ENCODE peak calls at places on chromosomes 13 and 19, in four cellular contexts. One of them, this sample, is unnamed.

GRCh38 chr13:30880756-30881155 is 25.3 kb upstream of the MEDAG start:
- DNase-seq in sigmoid colon: no peak
- DNase-seq in iPS DF 6.9: no peak
- DNase-seq in adrenal gland: peak; percentile 71
- DNase-seq in this sample: no peak

GRCh38 chr13:49635599-49636433 is 7.5 kb downstream of the ARL11 start:
- DNase-seq in sigmoid colon: no peak
- DNase-seq in iPS DF 6.9: no peak
- DNase-seq in adrenal gland: peak; percentile 79
- DNase-seq in this sample: no peak

GRCh38 chr13:46831588-46832194 is 34.7 kb upstream of the ESD start:
- DNase-seq in sigmoid colon: no peak
- DNase-seq in iPS DF 6.9: peak; percentile 18
- DNase-seq in adrenal gland: peak; percentile 58
- DNase-seq in this sample: peak; percentile 20

GRCh38 chr19:29662604-29663404 is 2.5 kb upstream of the PLEKHF1 start:
- DNase-seq in sigmoid colon: peak; percentile 89
- DNase-seq in iPS DF 6.9: no peak
- DNase-seq in adrenal gland: peak; percentile 72
- DNase-seq in this sample: peak; percentile 52

GRCh38 chr13:49240017-49240416 is 7.7 kb upstream of the CDADC1 start:
- DNase-seq in sigmoid colon: no peak
- DNase-seq in iPS DF 6.9: no peak
- DNase-seq in adrenal gland: no peak
- DNase-seq in this sample: no peak

GRCh38 chr19:48117515-48118330 is 7.1 kb upstream of the PLA2G4C start:
- DNase-seq in sigmoid colon: no peak
- DNase-seq in iPS DF 6.9: no peak
- DNase-seq in adrenal gland: no peak
- DNase-seq in this sample: no peak

GRCh38 chr13:58376349-58376748 is 744.8 kb downstream of the PCDH17 start:
- DNase-seq in sigmoid colon: no peak
- DNase-seq in iPS DF 6.9: no peak
- DNase-seq in adrenal gland: no peak
- DNase-seq in this sample: no peak

GRCh38 chr13:31499274-31499673 is 240.1 kb upstream of the RXFP2 start:
- DNase-seq in sigmoid colon: no peak
- DNase-seq in iPS DF 6.9: no peak
- DNase-seq in adrenal gland: no peak
- DNase-seq in this sample: no peak

GRCh38 chr19:2722541-2723344 is 1.6 kb upstream of the DIRAS1 start:
- DNase-seq in sigmoid colon: peak; percentile 86
- DNase-seq in iPS DF 6.9: no peak
- DNase-seq in adrenal gland: peak; percentile 94
- DNase-seq in this sample: peak; percentile 35

GRCh38 chr13:97781891-97782305 is 171.6 kb upstream of the IPO5 start:
- DNase-seq in sigmoid colon: no peak
- DNase-seq in iPS DF 6.9: no peak
- DNase-seq in adrenal gland: no peak
- DNase-seq in this sample: no peak

GRCh38 chr13:74819549-74819948 is 662.4 kb downstream of the TBC1D4 start:
- DNase-seq in sigmoid colon: no peak
- DNase-seq in iPS DF 6.9: no peak
- DNase-seq in adrenal gland: no peak
- DNase-seq in this sample: no peak

GRCh38 chr19:11324079-11324661 is 15.3 kb downstream of the RAB3D start:
- DNase-seq in sigmoid colon: peak; percentile 92
- DNase-seq in iPS DF 6.9: no peak
- DNase-seq in adrenal gland: peak; percentile 89
- DNase-seq in this sample: peak; percentile 81

GRCh38 chr19:5718579-5719273 is 1.2 kb downstream of the LONP1 start:
- DNase-seq in sigmoid colon: no peak
- DNase-seq in iPS DF 6.9: no peak
- DNase-seq in adrenal gland: peak; percentile 88
- DNase-seq in this sample: no peak

GRCh38 chr19:46515879-46516350 is 20.2 kb upstream of the PNMA8B start:
- DNase-seq in sigmoid colon: no peak
- DNase-seq in iPS DF 6.9: no peak
- DNase-seq in adrenal gland: no peak
- DNase-seq in this sample: no peak

GRCh38 chr13:32256243-32256642 is 58.9 kb downstream of the ZAR1L start:
- DNase-seq in sigmoid colon: no peak
- DNase-seq in iPS DF 6.9: no peak
- DNase-seq in adrenal gland: no peak
- DNase-seq in this sample: no peak

GRCh38 chr19:41025411-41025810 is 34.3 kb downstream of the CYP2B6 start:
- DNase-seq in sigmoid colon: no peak
- DNase-seq in iPS DF 6.9: no peak
- DNase-seq in adrenal gland: peak; percentile 4
- DNase-seq in this sample: no peak

GRCh38 chr19:10433131-10433536 is 12.8 kb downstream of the PDE4A start:
- DNase-seq in sigmoid colon: no peak
- DNase-seq in iPS DF 6.9: no peak
- DNase-seq in adrenal gland: no peak
- DNase-seq in this sample: no peak

GRCh38 chr13:21670006-21670882 is 629 bp upstream of the FGF9 start:
- DNase-seq in sigmoid colon: peak; percentile 74
- DNase-seq in iPS DF 6.9: no peak
- DNase-seq in adrenal gland: peak; percentile 68
- DNase-seq in this sample: peak; percentile 66

GRCh38 chr13:71395053-71395452 is 472.0 kb downstream of the DACH1 start:
- DNase-seq in sigmoid colon: no peak
- DNase-seq in iPS DF 6.9: no peak
- DNase-seq in adrenal gland: no peak
- DNase-seq in this sample: no peak

GRCh38 chr13:37134411-37135041 is 29.1 kb upstream of the CSNK1A1L start:
- DNase-seq in sigmoid colon: no peak
- DNase-seq in iPS DF 6.9: no peak
- DNase-seq in adrenal gland: no peak
- DNase-seq in this sample: no peak

GRCh38 chr19:498591-498950 is 2.3 kb downstream of the MADCAM1 start:
- DNase-seq in sigmoid colon: no peak
- DNase-seq in iPS DF 6.9: no peak
- DNase-seq in adrenal gland: no peak
- DNase-seq in this sample: no peak